ENCODE peak calls at places on chromosomes 6 and 20, in ten cellular contexts. P is AG09319, X is progenitor cell of endocrine pancreas, V is NCI-H345, N is thyroid gland, D is neural progenitor cell, W is hypothalamus, Y is HT1080, B is AG04450, O is dorsolateral prefrontal cortex. H is an unnamed sample.

GRCh38 chr20:62816879-62817873 is at the start of gene COL9A3:
- DNase-seq in P (no peak), X (peak), V (no peak), N (peak), D (peak), W (no peak), Y (no peak), B (no peak), O (no peak), H (no peak)

GRCh38 chr6:39057251-39058155 is 8.9 kb downstream of the GLP1R start:
- DNase-seq in P (no peak), X (no peak), V (no peak), N (no peak), D (no peak), W (no peak), Y (no peak), B (no peak), O (no peak), H (no peak)

GRCh38 chr20:11379257-11380011 is 538.3 kb upstream of the BTBD3 start:
- DNase-seq in P (no peak), X (peak), V (peak), N (no peak), D (peak), W (no peak), Y (no peak), B (no peak), O (no peak), H (no peak)

GRCh38 chr20:14853079-14853478 is 515.7 kb upstream of the FLRT3 start:
- DNase-seq in P (no peak), X (no peak), V (peak), N (no peak), D (no peak), W (no peak), Y (no peak), B (no peak), O (no peak), H (no peak)

GRCh38 chr20:48769111-48769879 is 58.5 kb downstream of the PREX1 start:
- DNase-seq in P (no peak), X (no peak), V (no peak), N (no peak), D (no peak), W (no peak), Y (no peak), B (no peak), O (no peak), H (no peak)

GRCh38 chr6:87808005-87808757 is 106.1 kb upstream of the AKIRIN2 start:
- DNase-seq in P (no peak), X (no peak), V (peak), N (no peak), D (no peak), W (no peak), Y (peak), B (no peak), O (no peak), H (no peak)

GRCh38 chr20:34473262-34473883 is 42.8 kb upstream of the DYNLRB1 start:
- DNase-seq in P (no peak), X (peak), V (peak), N (peak), D (peak), W (no peak), Y (peak), B (no peak), O (no peak), H (peak)

GRCh38 chr6:111972714-111973678 is 80.9 kb upstream of the CCN6 start:
- DNase-seq in P (peak), X (no peak), V (no peak), N (peak), D (no peak), W (no peak), Y (peak), B (peak), O (no peak), H (peak)

H was measured in HFF-Myc.